ENCODE peak calls at places on chromosome 5, in ten cellular contexts. J, H, Z, O, N, G, R, P, V and M are unnamed samples.

GRCh38 chr5:140192715-140193428 is 17.9 kb downstream of the CYSTM1 start:
- DNase-seq in J (no peak), H (no peak), Z (no peak), O (no peak), N (no peak), G (no peak), R (no peak), P (no peak), V (no peak), M (no peak)

GRCh38 chr5:170269579-170269978 is 28.0 kb downstream of the LCP2 start:
- DNase-seq in J (peak), H (no peak), Z (no peak), O (no peak), N (no peak), G (peak), R (no peak), P (peak), V (no peak), M (no peak)

GRCh38 chr5:67648201-67648671 is 451.6 kb upstream of the CD180 start:
- DNase-seq in J (no peak), H (peak), Z (peak), O (no peak), N (no peak), G (no peak), R (no peak), P (no peak), V (peak), M (no peak)

GRCh38 chr5:163915481-163915961 is 410.1 kb downstream of the MAT2B start:
- DNase-seq in J (peak), H (peak), Z (no peak), O (peak), N (peak), G (peak), R (no peak), P (no peak), V (no peak), M (no peak)

GRCh38 chr5:1011226-1011631 is 2.6 kb downstream of the NKD2 start:
- DNase-seq in J (no peak), H (peak), Z (no peak), O (peak), N (peak), G (no peak), R (peak), P (no peak), V (peak), M (peak)

GRCh38 chr5:3217114-3217513 is 378.5 kb upstream of the IRX1 start:
- DNase-seq in J (no peak), H (no peak), Z (no peak), O (no peak), N (no peak), G (no peak), R (no peak), P (no peak), V (no peak), M (no peak)

GRCh38 chr5:134503088-134503936 is 22.2 kb upstream of the JADE2 start:
- DNase-seq in J (peak), H (no peak), Z (peak), O (peak), N (peak), G (peak), R (peak), P (peak), V (peak), M (no peak)

GRCh38 chr5:86979801-86980510 is 287.7 kb upstream of the RASA1 start:
- DNase-seq in J (peak), H (no peak), Z (peak), O (peak), N (peak), G (peak), R (peak), P (no peak), V (no peak), M (no peak)

GRCh38 chr5:139415221-139415861 is 11.5 kb upstream of the SPATA24 start:
- DNase-seq in J (no peak), H (peak), Z (no peak), O (no peak), N (no peak), G (no peak), R (no peak), P (no peak), V (peak), M (no peak)

GRCh38 chr5:73299665-73300435 is 126.9 kb downstream of the TMEM174 start:
- DNase-seq in J (no peak), H (no peak), Z (no peak), O (peak), N (no peak), G (no peak), R (no peak), P (no peak), V (no peak), M (no peak)

GRCh38 chr5:98474802-98475201 is 298.7 kb upstream of the RGMB start:
- DNase-seq in J (no peak), H (no peak), Z (no peak), O (no peak), N (no peak), G (no peak), R (no peak), P (no peak), V (no peak), M (no peak)

GRCh38 chr5:150904479-150905311 is at the start of gene ZNF300:
- DNase-seq in J (no peak), H (peak), Z (peak), O (peak), N (peak), G (no peak), R (peak), P (no peak), V (peak), M (peak)

GRCh38 chr5:134465856-134466240 is 54.2 kb upstream of the CDKN2AIPNL start:
- DNase-seq in J (peak), H (peak), Z (no peak), O (peak), N (peak), G (peak), R (peak), P (peak), V (peak), M (peak)

GRCh38 chr5:8720476-8720875 is 825.4 kb downstream of the SEMA5A start:
- DNase-seq in J (no peak), H (no peak), Z (no peak), O (no peak), N (no peak), G (no peak), R (no peak), P (no peak), V (no peak), M (no peak)

GRCh38 chr5:66863343-66864170 is 267.4 kb downstream of the MAST4 start:
- DNase-seq in J (no peak), H (no peak), Z (no peak), O (no peak), N (no peak), G (no peak), R (no peak), P (no peak), V (no peak), M (no peak)

GRCh38 chr5:80799573-80799972 is 144.8 kb upstream of the DHFR start:
- DNase-seq in J (no peak), H (no peak), Z (no peak), O (no peak), N (no peak), G (no peak), R (no peak), P (no peak), V (no peak), M (no peak)

GRCh38 chr5:148443998-148444397 is 60.2 kb downstream of the FBXO38 start:
- DNase-seq in J (peak), H (peak), Z (peak), O (peak), N (peak), G (peak), R (peak), P (no peak), V (no peak), M (peak)

GRCh38 chr5:80140496-80140895 is 105.3 kb downstream of the THBS4 start:
- DNase-seq in J (no peak), H (no peak), Z (no peak), O (no peak), N (no peak), G (no peak), R (no peak), P (no peak), V (no peak), M (no peak)

GRCh38 chr5:91382530-91383026 is 539 bp downstream of the ARRDC3 start:
- DNase-seq in J (peak), H (peak), Z (no peak), O (no peak), N (no peak), G (peak), R (peak), P (no peak), V (no peak), M (no peak)

GRCh38 chr5:111320953-111321352 is 96.8 kb downstream of the CAMK4 start:
- DNase-seq in J (no peak), H (peak), Z (no peak), O (no peak), N (no peak), G (no peak), R (no peak), P (no peak), V (no peak), M (no peak)

GRCh38 chr5:39294736-39295135 is 69.6 kb downstream of the C9 start:
- DNase-seq in J (no peak), H (no peak), Z (no peak), O (no peak), N (no peak), G (no peak), R (no peak), P (no peak), V (no peak), M (no peak)

GRCh38 chr5:166509085-166509484 is 1782.4 kb upstream of the WWC1 start:
- DNase-seq in J (peak), H (no peak), Z (no peak), O (no peak), N (peak), G (peak), R (peak), P (no peak), V (no peak), M (no peak)

GRCh38 chr5:172579403-172579990 is 61.6 kb upstream of the NEURL1B start:
- DNase-seq in J (no peak), H (peak), Z (no peak), O (no peak), N (no peak), G (no peak), R (no peak), P (no peak), V (peak), M (no peak)

GRCh38 chr5:122434547-122434946 is 122.5 kb downstream of the SNCAIP start:
- DNase-seq in J (no peak), H (peak), Z (no peak), O (no peak), N (no peak), G (no peak), R (no peak), P (no peak), V (no peak), M (no peak)

GRCh38 chr5:164345173-164345572 is 839.8 kb downstream of the MAT2B start:
- DNase-seq in J (no peak), H (peak), Z (no peak), O (no peak), N (peak), G (no peak), R (no peak), P (no peak), V (peak), M (no peak)

GRCh38 chr5:150120617-150121447 is 34.5 kb upstream of the CSF1R start:
- DNase-seq in J (no peak), H (no peak), Z (no peak), O (no peak), N (no peak), G (no peak), R (no peak), P (no peak), V (no peak), M (no peak)

GRCh38 chr5:138369706-138370105 is 17.2 kb downstream of the KDM3B start:
- DNase-seq in J (peak), H (no peak), Z (no peak), O (no peak), N (no peak), G (peak), R (no peak), P (no peak), V (no peak), M (no peak)

GRCh38 chr5:53038196-53038847 is 49.2 kb downstream of the ITGA2 start:
- DNase-seq in J (no peak), H (no peak), Z (no peak), O (no peak), N (no peak), G (no peak), R (no peak), P (no peak), V (peak), M (no peak)

GRCh38 chr5:55371145-55371544 is 63.4 kb downstream of the MTREX start:
- DNase-seq in J (no peak), H (no peak), Z (no peak), O (no peak), N (no peak), G (no peak), R (no peak), P (no peak), V (no peak), M (no peak)

GRCh38 chr5:181160-181559 is 10.1 kb upstream of the LRRC14B start:
- DNase-seq in J (no peak), H (no peak), Z (no peak), O (no peak), N (no peak), G (no peak), R (no peak), P (no peak), V (no peak), M (no peak)